ENCODE peak calls at places on chromosomes 5 and 9, in ten cellular contexts. One of them, this sample, is unnamed.

GRCh38 chr5:74067748-74068541 is 441.9 kb downstream of the ARHGEF28 start:
- DNase-seq in activated naive CD8-positive, alpha-beta T cell treated with anti-CD3 and anti-CD28 coated beads, Interleukin-2, amount 50 U/mL, for 24 hours: no peak
- DNase-seq in OCI-M1: no peak
- DNase-seq in kidney tubule cell: no peak
- DNase-seq in mesendoderm: no peak
- DNase-seq in GM13976: no peak
- DNase-seq in EH: peak
- DNase-seq in NCI-H748 treated with DMSO at 0.1 percent for 48 hours: no peak
- DNase-seq in A172: peak
- DNase-seq in NCI-H460: no peak
- DNase-seq in this sample: no peak

GRCh38 chr9:34809504-34810186 is 99.7 kb upstream of the CCL21 start:
- DNase-seq in activated naive CD8-positive, alpha-beta T cell treated with anti-CD3 and anti-CD28 coated beads, Interleukin-2, amount 50 U/mL, for 24 hours: no peak
- DNase-seq in OCI-M1: no peak
- DNase-seq in kidney tubule cell: peak
- DNase-seq in mesendoderm: peak
- DNase-seq in GM13976: no peak
- DNase-seq in EH: peak
- DNase-seq in NCI-H748 treated with DMSO at 0.1 percent for 48 hours: no peak
- DNase-seq in A172: no peak
- DNase-seq in NCI-H460: no peak
- DNase-seq in this sample: no peak

GRCh38 chr9:113221800-113222481 is 597 bp downstream of the SLC31A1 start:
- DNase-seq in activated naive CD8-positive, alpha-beta T cell treated with anti-CD3 and anti-CD28 coated beads, Interleukin-2, amount 50 U/mL, for 24 hours: no peak
- DNase-seq in OCI-M1: peak
- DNase-seq in kidney tubule cell: peak
- DNase-seq in mesendoderm: peak
- DNase-seq in GM13976: no peak
- DNase-seq in EH: no peak
- DNase-seq in NCI-H748 treated with DMSO at 0.1 percent for 48 hours: peak
- DNase-seq in A172: peak
- DNase-seq in NCI-H460: no peak
- DNase-seq in this sample: no peak

GRCh38 chr5:164335837-164336236 is 830.4 kb downstream of the MAT2B start:
- DNase-seq in activated naive CD8-positive, alpha-beta T cell treated with anti-CD3 and anti-CD28 coated beads, Interleukin-2, amount 50 U/mL, for 24 hours: no peak
- DNase-seq in OCI-M1: peak
- DNase-seq in kidney tubule cell: peak
- DNase-seq in mesendoderm: peak
- DNase-seq in GM13976: no peak
- DNase-seq in EH: no peak
- DNase-seq in NCI-H748 treated with DMSO at 0.1 percent for 48 hours: no peak
- DNase-seq in A172: peak
- DNase-seq in NCI-H460: peak
- DNase-seq in this sample: no peak

GRCh38 chr5:73591698-73592501 is 26.4 kb downstream of the UTP15 start:
- DNase-seq in activated naive CD8-positive, alpha-beta T cell treated with anti-CD3 and anti-CD28 coated beads, Interleukin-2, amount 50 U/mL, for 24 hours: no peak
- DNase-seq in OCI-M1: no peak
- DNase-seq in kidney tubule cell: peak
- DNase-seq in mesendoderm: no peak
- DNase-seq in GM13976: no peak
- DNase-seq in EH: peak
- DNase-seq in NCI-H748 treated with DMSO at 0.1 percent for 48 hours: no peak
- DNase-seq in A172: peak
- DNase-seq in NCI-H460: no peak
- DNase-seq in this sample: no peak

GRCh38 chr5:59893436-59894227 is at the start of gene PDE4D:
- DNase-seq in activated naive CD8-positive, alpha-beta T cell treated with anti-CD3 and anti-CD28 coated beads, Interleukin-2, amount 50 U/mL, for 24 hours: peak
- DNase-seq in OCI-M1: no peak
- DNase-seq in kidney tubule cell: peak
- DNase-seq in mesendoderm: peak
- DNase-seq in GM13976: peak
- DNase-seq in EH: peak
- DNase-seq in NCI-H748 treated with DMSO at 0.1 percent for 48 hours: peak
- DNase-seq in A172: peak
- DNase-seq in NCI-H460: no peak
- DNase-seq in this sample: peak

GRCh38 chr5:155926011-155926410 is 401.0 kb upstream of the SGCD start:
- DNase-seq in activated naive CD8-positive, alpha-beta T cell treated with anti-CD3 and anti-CD28 coated beads, Interleukin-2, amount 50 U/mL, for 24 hours: no peak
- DNase-seq in OCI-M1: no peak
- DNase-seq in kidney tubule cell: no peak
- DNase-seq in mesendoderm: no peak
- DNase-seq in GM13976: no peak
- DNase-seq in EH: peak
- DNase-seq in NCI-H748 treated with DMSO at 0.1 percent for 48 hours: no peak
- DNase-seq in A172: peak
- DNase-seq in NCI-H460: no peak
- DNase-seq in this sample: no peak

GRCh38 chr9:129252937-129253819 is 75.1 kb upstream of the IER5L start:
- DNase-seq in activated naive CD8-positive, alpha-beta T cell treated with anti-CD3 and anti-CD28 coated beads, Interleukin-2, amount 50 U/mL, for 24 hours: no peak
- DNase-seq in OCI-M1: no peak
- DNase-seq in kidney tubule cell: no peak
- DNase-seq in mesendoderm: no peak
- DNase-seq in GM13976: no peak
- DNase-seq in EH: no peak
- DNase-seq in NCI-H748 treated with DMSO at 0.1 percent for 48 hours: no peak
- DNase-seq in A172: no peak
- DNase-seq in NCI-H460: no peak
- DNase-seq in this sample: no peak

GRCh38 chr5:111453290-111453689 is 59.0 kb downstream of the STARD4 start:
- DNase-seq in activated naive CD8-positive, alpha-beta T cell treated with anti-CD3 and anti-CD28 coated beads, Interleukin-2, amount 50 U/mL, for 24 hours: no peak
- DNase-seq in OCI-M1: no peak
- DNase-seq in kidney tubule cell: peak
- DNase-seq in mesendoderm: no peak
- DNase-seq in GM13976: no peak
- DNase-seq in EH: peak
- DNase-seq in NCI-H748 treated with DMSO at 0.1 percent for 48 hours: no peak
- DNase-seq in A172: peak
- DNase-seq in NCI-H460: no peak
- DNase-seq in this sample: no peak

GRCh38 chr9:694499-695154 is 146.9 kb upstream of the DMRT1 start:
- DNase-seq in activated naive CD8-positive, alpha-beta T cell treated with anti-CD3 and anti-CD28 coated beads, Interleukin-2, amount 50 U/mL, for 24 hours: no peak
- DNase-seq in OCI-M1: no peak
- DNase-seq in kidney tubule cell: peak
- DNase-seq in mesendoderm: no peak
- DNase-seq in GM13976: no peak
- DNase-seq in EH: peak
- DNase-seq in NCI-H748 treated with DMSO at 0.1 percent for 48 hours: no peak
- DNase-seq in A172: peak
- DNase-seq in NCI-H460: no peak
- DNase-seq in this sample: no peak

GRCh38 chr9:37922391-37923120 is 18.6 kb upstream of the SLC25A51 start:
- DNase-seq in activated naive CD8-positive, alpha-beta T cell treated with anti-CD3 and anti-CD28 coated beads, Interleukin-2, amount 50 U/mL, for 24 hours: no peak
- DNase-seq in OCI-M1: peak
- DNase-seq in kidney tubule cell: peak
- DNase-seq in mesendoderm: no peak
- DNase-seq in GM13976: no peak
- DNase-seq in EH: no peak
- DNase-seq in NCI-H748 treated with DMSO at 0.1 percent for 48 hours: no peak
- DNase-seq in A172: no peak
- DNase-seq in NCI-H460: no peak
- DNase-seq in this sample: no peak

GRCh38 chr5:171750316-171750788 is 35.3 kb upstream of the SMIM23 start:
- DNase-seq in activated naive CD8-positive, alpha-beta T cell treated with anti-CD3 and anti-CD28 coated beads, Interleukin-2, amount 50 U/mL, for 24 hours: no peak
- DNase-seq in OCI-M1: peak
- DNase-seq in kidney tubule cell: no peak
- DNase-seq in mesendoderm: peak
- DNase-seq in GM13976: no peak
- DNase-seq in EH: peak
- DNase-seq in NCI-H748 treated with DMSO at 0.1 percent for 48 hours: no peak
- DNase-seq in A172: no peak
- DNase-seq in NCI-H460: no peak
- DNase-seq in this sample: peak

GRCh38 chr5:151612689-151613427 is 21.7 kb upstream of the FAT2 start:
- DNase-seq in activated naive CD8-positive, alpha-beta T cell treated with anti-CD3 and anti-CD28 coated beads, Interleukin-2, amount 50 U/mL, for 24 hours: peak
- DNase-seq in OCI-M1: no peak
- DNase-seq in kidney tubule cell: peak
- DNase-seq in mesendoderm: peak
- DNase-seq in GM13976: peak
- DNase-seq in EH: no peak
- DNase-seq in NCI-H748 treated with DMSO at 0.1 percent for 48 hours: no peak
- DNase-seq in A172: peak
- DNase-seq in NCI-H460: no peak
- DNase-seq in this sample: no peak

GRCh38 chr5:130138406-130139060 is 234.3 kb downstream of the CHSY3 start:
- DNase-seq in activated naive CD8-positive, alpha-beta T cell treated with anti-CD3 and anti-CD28 coated beads, Interleukin-2, amount 50 U/mL, for 24 hours: no peak
- DNase-seq in OCI-M1: no peak
- DNase-seq in kidney tubule cell: no peak
- DNase-seq in mesendoderm: no peak
- DNase-seq in GM13976: no peak
- DNase-seq in EH: peak
- DNase-seq in NCI-H748 treated with DMSO at 0.1 percent for 48 hours: no peak
- DNase-seq in A172: no peak
- DNase-seq in NCI-H460: no peak
- DNase-seq in this sample: no peak

GRCh38 chr5:178624626-178625546 is 2.0 kb downstream of the CLK4 start:
- DNase-seq in activated naive CD8-positive, alpha-beta T cell treated with anti-CD3 and anti-CD28 coated beads, Interleukin-2, amount 50 U/mL, for 24 hours: no peak
- DNase-seq in OCI-M1: no peak
- DNase-seq in kidney tubule cell: peak
- DNase-seq in mesendoderm: peak
- DNase-seq in GM13976: no peak
- DNase-seq in EH: peak
- DNase-seq in NCI-H748 treated with DMSO at 0.1 percent for 48 hours: no peak
- DNase-seq in A172: peak
- DNase-seq in NCI-H460: no peak
- DNase-seq in this sample: peak

GRCh38 chr5:1747803-1748085 is 51.9 kb downstream of the MRPL36 start:
- DNase-seq in activated naive CD8-positive, alpha-beta T cell treated with anti-CD3 and anti-CD28 coated beads, Interleukin-2, amount 50 U/mL, for 24 hours: no peak
- DNase-seq in OCI-M1: no peak
- DNase-seq in kidney tubule cell: no peak
- DNase-seq in mesendoderm: no peak
- DNase-seq in GM13976: no peak
- DNase-seq in EH: no peak
- DNase-seq in NCI-H748 treated with DMSO at 0.1 percent for 48 hours: no peak
- DNase-seq in A172: no peak
- DNase-seq in NCI-H460: no peak
- DNase-seq in this sample: no peak

GRCh38 chr5:174559566-174560090 is 164.8 kb upstream of the MSX2 start:
- DNase-seq in activated naive CD8-positive, alpha-beta T cell treated with anti-CD3 and anti-CD28 coated beads, Interleukin-2, amount 50 U/mL, for 24 hours: no peak
- DNase-seq in OCI-M1: no peak
- DNase-seq in kidney tubule cell: no peak
- DNase-seq in mesendoderm: no peak
- DNase-seq in GM13976: no peak
- DNase-seq in EH: no peak
- DNase-seq in NCI-H748 treated with DMSO at 0.1 percent for 48 hours: no peak
- DNase-seq in A172: no peak
- DNase-seq in NCI-H460: no peak
- DNase-seq in this sample: no peak